ENCODE peak calls at places on chromosomes 6 and 20, in six cellular contexts. Q is 8988T, M is ACHN, S is brain microvascular endothelial cell, O is HCEC 1CT, Z is NCI-H1436. P is an unnamed sample.

GRCh38 chr6:92047152-92047551 is 1372.2 kb downstream of the EPHA7 start:
- DNase-seq in Q (no peak), M (no peak), S (no peak), O (no peak), Z (no peak), P (no peak)

GRCh38 chr6:24990227-24990843 is 54.6 kb upstream of the RIPOR2 start:
- DNase-seq in Q (no peak), M (no peak), S (peak; percentile 48), O (peak; percentile 51), Z (no peak), P (peak; percentile 27)

GRCh38 chr20:1465470-1466210 is 1.0 kb downstream of the NSFL1C start:
- DNase-seq in Q (no peak), M (no peak), S (no peak), O (no peak), Z (no peak), P (no peak)

GRCh38 chr6:121504227-121504626 is 68.8 kb downstream of the GJA1 start:
- DNase-seq in Q (no peak), M (peak; percentile 39), S (peak; percentile 80), O (peak; percentile 93), Z (no peak), P (peak; percentile 28)

GRCh38 chr20:62303327-62304226 is 780 bp downstream of the ADRM1 start:
- DNase-seq in Q (peak; percentile 46), M (peak; percentile 11), S (no peak), O (peak; percentile 17), Z (no peak), P (no peak)

GRCh38 chr6:87653074-87653962 is 48.7 kb downstream of the AKIRIN2 start:
- DNase-seq in Q (no peak), M (no peak), S (no peak), O (no peak), Z (no peak), P (peak; percentile 63)

GRCh38 chr20:56460459-56460858 is 8.0 kb upstream of the RTF2 start:
- DNase-seq in Q (no peak), M (no peak), S (no peak), O (no peak), Z (no peak), P (no peak)

GRCh38 chr20:9035129-9035528 is 33.8 kb upstream of the PLCB4 start:
- DNase-seq in Q (no peak), M (peak; percentile 86), S (peak; percentile 91), O (peak; percentile 88), Z (no peak), P (peak; percentile 85)

GRCh38 chr6:16020259-16020658 is 108.6 kb upstream of the MYLIP start:
- DNase-seq in Q (no peak), M (no peak), S (no peak), O (no peak), Z (no peak), P (no peak)